ENCODE peak calls at places on chromosome 1, in eight cellular contexts. N is AG10803, C is adrenal gland, I is fibroblast of the aortic adventitia, X is HepG2, P is HFFc6, M is HCT116, B is Peyer's patch. A is an unnamed sample.

GRCh38 chr1:28751315-28752056 is 14.7 kb downstream of the YTHDF2 start:
- DNase-seq in P (peak; percentile 83), X (no peak), M (no peak), I (peak; percentile 73), B (no peak), N (peak; percentile 71), C (no peak), A (peak; percentile 45)

GRCh38 chr1:112317140-112317539 is 78.9 kb upstream of the CTTNBP2NL start:
- DNase-seq in N (no peak), M (no peak), I (no peak), X (no peak), C (no peak), B (no peak), P (no peak), A (no peak)

GRCh38 chr1:5509664-5510452 is 482.4 kb downstream of the NPHP4 start:
- DNase-seq in M (peak; percentile 13), I (peak; percentile 19), C (peak; percentile 57), B (peak; percentile 29), N (peak; percentile 29), X (peak; percentile 9), P (peak; percentile 4), A (peak; percentile 10)

GRCh38 chr1:57112148-57112547 is 146.3 kb upstream of the C8B start:
- DNase-seq in X (no peak), P (no peak), M (no peak), I (no peak), N (peak; percentile 25), B (no peak), C (no peak), A (peak; percentile 46)

GRCh38 chr1:47924649-47925048 is 72.5 kb downstream of the TRABD2B start:
- DNase-seq in P (no peak), B (no peak), N (no peak), I (no peak), M (no peak), C (no peak), X (no peak), A (no peak)

GRCh38 chr1:17212487-17213121 is 7.7 kb downstream of the PADI1 start:
- DNase-seq in C (no peak), I (peak; percentile 64), M (no peak), B (peak; percentile 32), P (peak; percentile 62), X (no peak), N (peak; percentile 86), A (peak; percentile 75)

GRCh38 chr1:53498555-53499142 is 39.5 kb downstream of the DMRTB1 start:
- DNase-seq in I (peak; percentile 62), M (no peak), X (no peak), B (no peak), P (peak; percentile 33), N (peak; percentile 67), C (no peak), A (peak; percentile 43)

GRCh38 chr1:65230741-65231439 is 78.5 kb upstream of the DNAJC6 start:
- DNase-seq in B (no peak), P (no peak), X (no peak), N (no peak), M (no peak), C (no peak), I (peak; percentile 54), A (no peak)

GRCh38 chr1:219812491-219813221 is 115.7 kb downstream of the SLC30A10 start:
- DNase-seq in N (peak; percentile 69), P (peak; percentile 67), C (peak; percentile 49), I (peak; percentile 89), B (no peak), X (peak; percentile 85), M (peak; percentile 75), A (peak; percentile 81)

GRCh38 chr1:27446491-27447020 is 43.4 kb downstream of the WASF2 start:
- DNase-seq in M (no peak), X (no peak), N (no peak), P (no peak), I (no peak), B (no peak), C (no peak), A (no peak)

GRCh38 chr1:50308883-50309282 is 114.4 kb downstream of the DMRTA2 start:
- DNase-seq in B (no peak), C (peak; percentile 44), N (peak; percentile 6), X (peak; percentile 26), M (no peak), P (no peak), I (peak; percentile 40), A (peak; percentile 40)

GRCh38 chr1:91742848-91743292 is 143.1 kb downstream of the TGFBR3 start:
- DNase-seq in B (no peak), M (no peak), N (peak; percentile 43), I (peak; percentile 88), X (no peak), P (no peak), C (peak; percentile 47), A (peak; percentile 84)

GRCh38 chr1:79353224-79353623 is 346.7 kb upstream of the ADGRL4 start:
- DNase-seq in X (peak; percentile 2), B (no peak), N (peak; percentile 56), C (peak; percentile 23), P (peak; percentile 64), I (peak; percentile 82), M (peak; percentile 37), A (peak; percentile 65)
- TF ChIP-seq CTCF in X (peak; percentile 42), B (no peak), N (peak; percentile 59), C (peak; percentile 44), P (peak; percentile 85), I (peak; percentile 43), M (peak; percentile 19), A (peak; percentile 55)

DNA sequence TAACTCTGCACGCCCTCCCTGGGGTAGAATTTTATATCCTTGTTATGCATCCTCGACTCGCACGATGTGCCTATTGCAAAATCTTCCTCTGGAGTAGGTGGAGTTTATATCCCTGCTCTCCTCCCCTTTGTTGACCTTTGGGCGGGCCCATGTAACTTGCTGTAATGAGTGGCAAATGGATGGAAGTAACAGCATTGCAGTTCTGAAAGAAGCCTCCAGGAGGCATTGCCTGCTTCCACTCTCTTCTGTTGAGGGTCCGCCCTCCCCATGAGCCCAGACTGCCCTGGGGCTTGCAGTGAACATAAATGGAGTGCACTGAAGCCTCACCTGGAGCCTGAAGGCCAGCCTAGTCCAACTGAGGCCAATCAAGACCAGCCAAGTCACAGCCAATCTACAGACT is 62.2 kb upstream of the GRIK3 start:
- DNase-seq in I (no peak), N (no peak), P (no peak), B (no peak), C (no peak), X (peak; percentile 63), M (peak; percentile 16), A (no peak)
- TF ChIP-seq CTCF in I (no peak), N (no peak), P (no peak), B (no peak), C (no peak), X (peak; percentile 40), M (peak; percentile 14), A (peak; percentile 2)

GRCh38 chr1:203440780-203441179 is 34.8 kb upstream of the PRELP start:
- DNase-seq in X (no peak), P (peak; percentile 83), M (no peak), I (peak; percentile 87), B (peak; percentile 44), N (peak; percentile 89), C (peak; percentile 87), A (peak; percentile 46)
- TF ChIP-seq CTCF in X (peak; percentile 56), P (peak; percentile 73), M (peak; percentile 59), I (peak; percentile 74), B (peak; percentile 93), N (peak; percentile 62), C (peak; percentile 70), A (peak; percentile 57)

GRCh38 chr1:85576642-85577420 is 3.7 kb upstream of the CCN1 start:
- DNase-seq in B (peak; percentile 34), M (peak; percentile 65), C (peak; percentile 86), X (peak; percentile 37), P (peak; percentile 81), I (peak; percentile 85), N (peak; percentile 93), A (peak; percentile 94)
- TF ChIP-seq CTCF in B (peak; percentile 68), M (peak; percentile 37), C (peak; percentile 53), X (peak; percentile 69), P (peak; percentile 92), I (peak; percentile 37), N (peak; percentile 36), A (peak; percentile 56)